ENCODE peak calls at places on chromosome 1, in nine cellular contexts. A is stomach, Q is psoas muscle, K is GM12865, E is fibroblast of lung, U is skeletal muscle cell, N is fibroblast of mammary gland, J is AG10803, S is A673. H is an unnamed sample.

GRCh38 chr1:18394563-18395156 is 86.1 kb upstream of the KLHDC7A start:
- DNase-seq in J (no peak), N (no peak), K (no peak), S (no peak), A (no peak), U (no peak), Q (no peak), E (no peak), H (no peak)

GRCh38 chr1:242132446-242132845 is 133.5 kb upstream of the MAP1LC3C start:
- DNase-seq in U (no peak), N (peak; percentile 18), J (no peak), Q (no peak), S (peak; percentile 15), A (no peak), K (no peak), E (no peak), H (no peak)

GRCh38 chr1:153510984-153511410 is 24.8 kb downstream of the S100A6 start:
- DNase-seq in S (peak; percentile 81), Q (peak; percentile 89), J (peak; percentile 73), U (no peak), E (peak; percentile 71), A (peak; percentile 86), N (peak; percentile 77), K (peak; percentile 78), H (peak; percentile 83)

GRCh38 chr1:240797050-240797449 is 185.1 kb upstream of the GREM2 start:
- DNase-seq in Q (no peak), E (peak; percentile 63), A (no peak), K (no peak), N (peak; percentile 51), S (no peak), U (no peak), J (no peak), H (no peak)

GRCh38 chr1:151545542-151545941 is 5.4 kb downstream of the TUFT1 start:
- DNase-seq in E (no peak), U (no peak), N (no peak), J (no peak), A (no peak), K (no peak), Q (no peak), S (no peak), H (no peak)

GRCh38 chr1:117964290-117965038 is 34.9 kb downstream of the WDR3 start:
- DNase-seq in A (no peak), U (no peak), S (no peak), K (no peak), E (peak; percentile 47), J (no peak), N (peak; percentile 21), Q (no peak), H (peak; percentile 13)

GRCh38 chr1:233518344-233518743 is 95.6 kb upstream of the KCNK1 start:
- DNase-seq in N (peak; percentile 48), A (peak; percentile 42), U (no peak), S (peak; percentile 66), J (peak; percentile 1), Q (no peak), K (peak; percentile 62), E (peak; percentile 12), H (no peak)

GRCh38 chr1:118339431-118340146 is 154.6 kb upstream of the SPAG17 start:
- DNase-seq in N (peak; percentile 53), U (no peak), S (no peak), A (no peak), J (no peak), Q (no peak), E (peak; percentile 15), K (no peak), H (no peak)

GRCh38 chr1:156115514-156116374 is 1.2 kb downstream of the LMNA start:
- DNase-seq in J (peak; percentile 66), S (peak; percentile 52), U (no peak), E (peak; percentile 56), K (no peak), A (peak; percentile 62), Q (peak; percentile 88), N (peak; percentile 74), H (peak; percentile 85)

GRCh38 chr1:174519845-174520244 is 72.1 kb downstream of the GPR52 start:
- DNase-seq in E (no peak), U (no peak), J (no peak), A (no peak), N (no peak), K (no peak), S (no peak), Q (no peak), H (no peak)

GRCh38 chr1:246690100-246690499 is 34.1 kb upstream of the SCCPDH start:
- DNase-seq in Q (no peak), J (no peak), S (no peak), A (no peak), U (no peak), N (no peak), E (no peak), K (no peak), H (no peak)
- H3K4me3 ChIP-seq in Q (peak overlapping the region; percentile 66), J (no peak overlapping the region), S (peak overlapping the region; percentile 44), A (peak overlapping the region; percentile 33), U (peak overlapping the region; percentile 43), N (no peak overlapping the region), E (no peak overlapping the region), K (no peak overlapping the region), H (no peak overlapping the region)

GRCh38 chr1:84603223-84603622 is 29.0 kb upstream of the CTBS start:
- DNase-seq in E (peak; percentile 87), A (no peak), K (no peak), Q (no peak), S (no peak), U (no peak), J (peak; percentile 5), N (peak; percentile 16), H (peak; percentile 72)
- H3K4me3 ChIP-seq in E (no peak overlapping the region), A (no peak overlapping the region), K (no peak overlapping the region), Q (no peak overlapping the region), S (no peak overlapping the region), U (no peak overlapping the region), J (peak overlapping the region; percentile 62), N (no peak overlapping the region), H (peak overlapping the region; percentile 52)

GRCh38 chr1:147072371-147073061 is 99.8 kb downstream of the PRKAB2 start:
- DNase-seq in A (no peak), K (no peak), J (no peak), Q (no peak), N (no peak), S (peak; percentile 27), E (no peak), U (no peak), H (no peak)
- H3K4me3 ChIP-seq in A (peak overlapping the region; percentile 31), K (no peak overlapping the region), J (peak overlapping the region; percentile 36), Q (peak overlapping the region; percentile 38), N (peak overlapping the region; percentile 30), S (no peak overlapping the region), E (peak overlapping the region; percentile 19), U (peak overlapping the region; percentile 34), H (peak overlapping the region; percentile 17)

GRCh38 chr1:37540036-37540785 is 13.9 kb downstream of the SNIP1 start:
- DNase-seq in N (no peak), Q (no peak), E (no peak), J (no peak), A (no peak), S (no peak), U (no peak), K (no peak), H (no peak)
- H3K4me3 ChIP-seq in N (no peak overlapping the region), Q (no peak overlapping the region), E (no peak overlapping the region), J (no peak overlapping the region), A (no peak overlapping the region), S (no peak overlapping the region), U (no peak overlapping the region), K (no peak overlapping the region), H (no peak overlapping the region)

GRCh38 chr1:30535595-30536325 is 187.6 kb downstream of the MATN1 start:
- DNase-seq in N (no peak), K (no peak), U (no peak), Q (no peak), E (no peak), J (no peak), A (no peak), S (no peak), H (no peak)

GRCh38 chr1:30538226-30538625 is 185.2 kb downstream of the MATN1 start:
- DNase-seq in N (no peak), J (no peak), K (no peak), Q (no peak), A (no peak), E (no peak), U (no peak), S (no peak), H (no peak)

GRCh38 chr1:30534551-30534940 is 188.8 kb downstream of the MATN1 start:
- DNase-seq in S (no peak), N (no peak), A (no peak), J (no peak), U (no peak), E (no peak), Q (no peak), K (no peak), H (no peak)

GRCh38 chr1:30537279-30537678 is 186.1 kb downstream of the MATN1 start:
- DNase-seq in K (no peak), U (no peak), E (no peak), N (no peak), S (no peak), A (no peak), Q (no peak), J (no peak), H (no peak)

DNA sequence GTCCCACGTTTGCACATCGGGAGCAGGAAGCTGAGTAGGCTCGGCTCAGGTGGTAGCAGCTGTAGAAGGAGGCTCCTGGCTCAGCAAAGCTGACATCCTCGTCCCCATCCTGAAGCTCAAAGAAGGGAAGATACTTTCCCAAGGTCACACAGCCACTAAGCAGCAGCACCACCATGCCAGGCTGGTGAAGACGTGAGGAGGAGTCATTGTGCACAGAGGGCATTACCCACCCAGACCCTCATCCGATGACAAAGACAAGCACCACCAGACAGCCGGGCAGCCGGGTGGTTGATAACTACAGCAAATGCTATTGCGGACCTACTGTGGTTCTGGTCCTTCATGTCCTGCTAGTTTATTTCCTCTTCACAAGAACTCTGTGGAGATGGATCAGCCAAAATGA is 186.9 kb downstream of the MATN1 start:
- DNase-seq in N (no peak), A (no peak), S (no peak), Q (no peak), E (no peak), J (no peak), U (no peak), K (no peak), H (no peak)
- H3K4me3 ChIP-seq in N (no peak overlapping the region), A (no peak overlapping the region), S (no peak overlapping the region), Q (no peak overlapping the region), E (no peak overlapping the region), J (no peak overlapping the region), U (no peak overlapping the region), K (no peak overlapping the region), H (no peak overlapping the region)

GRCh38 chr1:65813956-65814355 is 21.3 kb downstream of the PDE4B start:
- DNase-seq in S (no peak), U (no peak), Q (no peak), K (peak; percentile 8), E (peak; percentile 34), N (peak; percentile 41), A (no peak), J (peak; percentile 40), H (no peak)
- H3K4me3 ChIP-seq in S (no peak overlapping the region), U (no peak overlapping the region), Q (no peak overlapping the region), K (no peak overlapping the region), E (no peak overlapping the region), N (no peak overlapping the region), A (no peak overlapping the region), J (no peak overlapping the region), H (no peak overlapping the region)

GRCh38 chr1:2528611-2528965 is 1.5 kb downstream of the HES5 start:
- DNase-seq in S (no peak), K (no peak), E (no peak), N (no peak), J (no peak), A (no peak), U (no peak), Q (no peak), H (no peak)
- H3K4me3 ChIP-seq in S (no peak overlapping the region), K (no peak overlapping the region), E (no peak overlapping the region), N (no peak overlapping the region), J (no peak overlapping the region), A (no peak overlapping the region), U (no peak overlapping the region), Q (peak overlapping the region; percentile 52), H (no peak overlapping the region)

H was measured in fibroblast of pulmonary artery.